ENCODE peak calls at places on chromosome 19, in five cellular contexts. S is H9, R is neuronal stem cell, Q is trophoblast cell, A is H1. U is an unnamed sample.

GRCh38 chr19:4075373-4075772 is 8.7 kb upstream of the ZBTB7A start:
- DNase-seq in S (no peak), R (no peak), Q (no peak), A (no peak), U (no peak)

GRCh38 chr19:6268382-6268771 is 11.4 kb downstream of the MLLT1 start:
- DNase-seq in S (no peak), R (no peak), Q (no peak), A (no peak), U (no peak)

GRCh38 chr19:43726736-43727592 is 11.1 kb downstream of the IRGC start:
- DNase-seq in S (no peak), R (no peak), Q (no peak), A (no peak), U (no peak)

GRCh38 chr19:15775249-15775648 is 12.2 kb upstream of the OR10H5 start:
- DNase-seq in S (no peak), R (no peak), Q (no peak), A (no peak), U (no peak)

GRCh38 chr19:4220188-4220587 is 9.1 kb upstream of the EBI3 start:
- DNase-seq in S (no peak), R (no peak), Q (peak; percentile 31), A (no peak), U (no peak)

GRCh38 chr19:49710372-49710951 is 19.5 kb downstream of the CPT1C start:
- DNase-seq in S (no peak), R (no peak), Q (no peak), A (no peak), U (peak; percentile 86)

GRCh38 chr19:5803752-5804515 is 933 bp upstream of the NRTN start:
- DNase-seq in S (peak; percentile 97), R (peak; percentile 96), Q (peak; percentile 92), A (peak; percentile 100), U (peak; percentile 92)

GRCh38 chr19:6273701-6274601 is 5.8 kb downstream of the MLLT1 start:
- DNase-seq in S (no peak), R (no peak), Q (peak; percentile 35), A (no peak), U (peak; percentile 97)

GRCh38 chr19:23764781-23765180 is 6.1 kb upstream of the ZNF681 start:
- DNase-seq in S (no peak), R (no peak), Q (no peak), A (no peak), U (no peak)

DNA sequence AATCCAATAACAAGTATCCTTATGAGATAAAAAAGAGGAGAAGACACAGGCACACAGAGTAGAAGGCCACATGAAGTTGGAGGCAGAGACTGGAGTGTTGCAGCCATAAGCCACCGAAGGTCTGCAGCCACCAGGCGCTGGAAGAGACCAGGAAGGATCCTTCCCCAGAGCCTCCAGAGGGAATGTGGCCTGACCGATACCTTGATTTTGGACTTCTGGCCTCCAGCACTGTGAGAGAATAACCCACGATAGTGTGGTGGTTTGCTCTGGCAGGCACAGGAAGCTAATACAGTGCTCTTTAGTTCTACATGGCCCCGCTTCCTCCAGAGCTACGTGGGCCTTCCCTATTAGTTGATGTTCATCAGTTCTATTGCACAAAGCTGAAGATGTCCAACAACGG is 15.3 kb upstream of the SULT2A1 start:
- DNase-seq in S (no peak), R (no peak), Q (no peak), A (no peak), U (no peak)
- H3K9me3 ChIP-seq in S (no peaks in the 10 kb centered on the region), R (no peaks in the 10 kb centered on the region), Q (no peaks in the 10 kb centered on the region), A (no peaks in the 10 kb centered on the region), U (peaks cover 1% of the 10 kb centered on the region)

DNA sequence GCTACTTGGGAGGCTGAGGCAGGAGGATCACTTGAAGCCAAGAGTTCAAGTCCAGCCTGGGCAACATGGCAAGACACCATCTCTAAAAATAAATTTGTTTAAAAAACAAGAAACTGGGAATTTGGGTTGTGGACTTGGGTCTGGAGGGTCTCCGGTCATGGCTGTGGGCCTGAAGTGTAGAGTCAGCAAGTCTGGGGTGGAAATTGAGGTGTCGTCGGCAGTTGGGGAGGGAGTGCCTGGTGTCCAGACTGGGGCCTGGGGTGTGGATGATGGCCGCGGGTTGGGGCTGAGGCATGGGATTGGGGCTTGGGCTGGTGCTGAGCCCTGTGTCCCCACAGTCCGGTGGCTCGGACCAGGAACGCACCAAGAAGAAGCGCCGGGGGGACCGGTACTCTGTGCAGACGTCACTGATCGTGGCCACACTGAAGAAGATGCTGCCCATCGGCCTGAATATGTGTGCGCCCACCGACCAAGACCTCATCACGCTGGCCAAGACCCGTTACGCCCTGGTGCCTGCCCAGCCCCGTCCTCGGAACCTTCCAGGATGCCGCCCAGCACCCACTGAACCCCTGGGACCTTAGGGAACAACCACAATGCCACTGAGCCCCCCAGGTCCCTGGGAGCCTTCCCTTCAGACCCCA is 91.6 kb downstream of the RYR1 start:
- DNase-seq in S (no peak), R (no peak), Q (no peak), A (no peak), U (no peak)
- H2BK12ac ChIP-seq in S (no peak overlapping the region), R (no peak overlapping the region), Q (no peak overlapping the region), A (no peak overlapping the region), U (no peak overlapping the region)

GRCh38 chr19:51697169-51697776 is 4.1 kb downstream of the SPACA6 start:
- DNase-seq in S (no peak), R (no peak), Q (no peak), A (no peak), U (no peak)
- H2BK5ac ChIP-seq in S (no peak overlapping the region), R (no peak overlapping the region), Q (no peak overlapping the region), A (no peak overlapping the region), U (no peak overlapping the region)

GRCh38 chr19:13014101-13014920 is 19.0 kb downstream of the NFIX start:
- DNase-seq in S (peak; percentile 64), R (no peak), Q (no peak), A (peak; percentile 71), U (no peak)
- H3K9me3 ChIP-seq in S (no peaks in the 10 kb centered on the region), R (peaks cover 7% of the 10 kb centered on the region), Q (peaks cover 11% of the 10 kb centered on the region), A (no peaks in the 10 kb centered on the region), U (no peaks in the 10 kb centered on the region)

GRCh38 chr19:46654621-46655152 is 6.3 kb downstream of the DACT3 start:
- DNase-seq in S (no peak), R (peak; percentile 38), Q (no peak), A (peak; percentile 49), U (no peak)

GRCh38 chr19:46660601-46661019 is 372 bp downstream of the DACT3 start:
- DNase-seq in S (no peak), R (no peak), Q (no peak), A (no peak), U (no peak)

GRCh38 chr19:46660008-46660517 is 919 bp downstream of the DACT3 start:
- DNase-seq in S (peak; percentile 60), R (peak; percentile 61), Q (no peak), A (peak; percentile 72), U (peak; percentile 65)

GRCh38 chr19:46659151-46660007 is 1.6 kb downstream of the DACT3 start:
- DNase-seq in S (peak; percentile 66), R (peak; percentile 61), Q (peak; percentile 9), A (peak; percentile 71), U (peak; percentile 61)

DNA sequence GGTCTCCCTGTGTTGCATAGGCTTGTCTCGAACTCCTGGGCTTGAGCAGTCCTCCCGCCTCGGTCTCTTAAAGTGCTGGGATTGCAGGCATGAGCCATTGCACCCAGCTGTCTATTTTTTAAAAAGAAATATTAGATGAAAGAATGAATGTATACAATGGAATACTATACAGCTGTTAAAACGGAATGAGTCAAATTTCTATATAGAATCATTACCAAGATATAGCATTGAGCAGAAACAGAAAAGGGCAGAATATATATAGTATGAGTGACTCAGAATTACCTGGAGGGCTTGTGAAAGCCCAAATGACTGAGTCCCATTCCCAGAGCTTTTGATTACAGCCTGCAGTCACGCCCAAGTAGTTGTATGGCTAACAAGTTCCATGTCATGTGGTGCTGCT is 4.4 kb downstream of the DACT3 start:
- DNase-seq in S (no peak), R (no peak), Q (peak; percentile 31), A (no peak), U (no peak)
- H2BK12ac ChIP-seq in S (no peak overlapping the region), R (no peak overlapping the region), Q (no peak overlapping the region), A (no peak overlapping the region), U (no peak overlapping the region)

GRCh38 chr19:45376045-45376724 is 5.8 kb upstream of the ERCC2 start:
- DNase-seq in S (peak; percentile 77), R (peak; percentile 75), Q (peak; percentile 17), A (peak; percentile 60), U (peak; percentile 64)

GRCh38 chr19:45368127-45368526 is 2.2 kb downstream of the ERCC2 start:
- DNase-seq in S (no peak), R (no peak), Q (peak; percentile 27), A (no peak), U (no peak)

GRCh38 chr19:45364696-45365095 is 5.7 kb downstream of the ERCC2 start:
- DNase-seq in S (no peak), R (no peak), Q (no peak), A (no peak), U (no peak)

GRCh38 chr19:45368737-45369340 is 1.5 kb downstream of the ERCC2 start:
- DNase-seq in S (peak; percentile 57), R (no peak), Q (peak; percentile 5), A (no peak), U (no peak)

GRCh38 chr19:45370410-45371204 is at the start of gene ERCC2:
- DNase-seq in S (peak; percentile 99), R (peak; percentile 99), Q (peak; percentile 100), A (peak; percentile 100), U (peak; percentile 99)
- H2BK5ac ChIP-seq in S (no peak within 1 kb of the TSS), R (no peak within 1 kb of the TSS), Q (no peak within 1 kb of the TSS), A (peak within 1 kb of the TSS; percentile 77), U (no peak within 1 kb of the TSS)

DNA sequence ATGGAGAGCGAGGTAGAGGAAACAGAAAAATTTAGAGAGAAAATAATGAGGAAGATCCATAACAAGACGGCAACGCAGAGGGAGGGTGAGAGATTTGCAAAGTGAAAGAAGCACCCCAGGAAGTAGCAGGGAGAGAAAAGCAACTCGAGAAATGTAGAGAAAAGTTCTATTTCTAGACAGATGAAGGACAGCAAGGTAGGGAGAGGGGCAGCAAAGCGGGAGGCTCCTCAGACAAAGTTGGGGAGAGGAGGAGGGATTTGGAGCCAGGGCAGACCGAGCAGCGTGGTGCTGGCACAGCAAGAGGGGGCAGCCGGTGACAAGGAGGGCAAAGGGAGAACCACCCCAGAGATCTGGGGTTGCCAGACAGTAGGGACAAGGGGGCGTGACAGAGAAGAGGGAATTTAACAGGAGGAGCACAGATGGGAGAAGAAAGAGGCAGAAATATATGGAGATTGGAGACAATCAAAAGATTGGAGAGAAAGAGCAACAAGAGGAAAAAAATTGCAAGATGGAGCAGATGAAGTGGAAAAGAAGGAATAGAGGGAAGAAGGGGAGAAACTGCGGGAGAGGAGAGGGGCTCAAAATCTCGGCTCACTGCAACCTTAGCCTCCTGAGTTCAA is 989 bp downstream of the ZNF766 start:
- DNase-seq in S (no peak), R (no peak), Q (no peak), A (peak; percentile 47), U (no peak)
- H3K9me3 ChIP-seq in S (no peaks in the 10 kb centered on the region), R (peaks cover 43% of the 10 kb centered on the region), Q (no peaks in the 10 kb centered on the region), A (no peaks in the 10 kb centered on the region), U (no peaks in the 10 kb centered on the region)

GRCh38 chr19:29525901-29526729 is at the start of gene VSTM2B:
- DNase-seq in S (no peak), R (peak; percentile 23), Q (no peak), A (peak; percentile 71), U (no peak)
- H2BK12ac ChIP-seq in S (no peak within 1 kb of the TSS), R (peak within 1 kb of the TSS; percentile 30), Q (no peak within 1 kb of the TSS), A (peak within 1 kb of the TSS; percentile 39), U (no peak within 1 kb of the TSS)

U was measured in mesenchymal stem cell.